ENCODE peak calls at places on chromosomes 12 and 14, in nine cellular contexts. One of them, this sample, is unnamed.

GRCh38 chr12:124721501-124722154 is 142.0 kb downstream of the SCARB1 start:
- DNase-seq in fibroblast of mammary gland: no peak
- DNase-seq in endothelial cell: no peak
- DNase-seq in neural progenitor cell: no peak
- DNase-seq in A549: no peak
- DNase-seq in foreskin fibroblast: no peak
- DNase-seq in cardiac muscle cell: no peak
- DNase-seq in WTC11: no peak
- DNase-seq in pancreas: no peak
- DNase-seq in this sample: peak

GRCh38 chr12:132761032-132761910 is at the start of gene ANKLE2:
- DNase-seq in neural progenitor cell: peak
- DNase-seq in fibroblast of mammary gland: peak
- DNase-seq in endothelial cell: peak
- DNase-seq in foreskin fibroblast: peak
- DNase-seq in A549: peak
- DNase-seq in cardiac muscle cell: peak
- DNase-seq in pancreas: peak
- DNase-seq in WTC11: peak
- DNase-seq in this sample: peak

GRCh38 chr14:77099425-77100167 is 1.5 kb downstream of the CIPC start:
- DNase-seq in neural progenitor cell: no peak
- DNase-seq in foreskin fibroblast: peak
- DNase-seq in WTC11: no peak
- DNase-seq in pancreas: no peak
- DNase-seq in cardiac muscle cell: peak
- DNase-seq in fibroblast of mammary gland: peak
- DNase-seq in A549: no peak
- DNase-seq in endothelial cell: no peak
- DNase-seq in this sample: peak

GRCh38 chr12:95200128-95200973 is 16.9 kb downstream of the FGD6 start:
- DNase-seq in endothelial cell: no peak
- DNase-seq in neural progenitor cell: no peak
- DNase-seq in foreskin fibroblast: no peak
- DNase-seq in A549: no peak
- DNase-seq in pancreas: no peak
- DNase-seq in cardiac muscle cell: peak
- DNase-seq in fibroblast of mammary gland: peak
- DNase-seq in WTC11: no peak
- DNase-seq in this sample: no peak

GRCh38 chr12:26845057-26845666 is 12.2 kb upstream of the ITPR2 start:
- DNase-seq in A549: peak
- DNase-seq in cardiac muscle cell: peak
- DNase-seq in foreskin fibroblast: peak
- DNase-seq in fibroblast of mammary gland: peak
- DNase-seq in neural progenitor cell: peak
- DNase-seq in pancreas: peak
- DNase-seq in WTC11: peak
- DNase-seq in endothelial cell: peak
- DNase-seq in this sample: peak

GRCh38 chr12:54195736-54196347 is 7.1 kb upstream of the SMUG1 start:
- DNase-seq in A549: no peak
- DNase-seq in foreskin fibroblast: peak
- DNase-seq in pancreas: no peak
- DNase-seq in endothelial cell: no peak
- DNase-seq in fibroblast of mammary gland: peak
- DNase-seq in neural progenitor cell: no peak
- DNase-seq in cardiac muscle cell: peak
- DNase-seq in WTC11: no peak
- DNase-seq in this sample: peak

GRCh38 chr14:54025661-54026060 is 69.0 kb upstream of the BMP4 start:
- DNase-seq in foreskin fibroblast: peak
- DNase-seq in neural progenitor cell: no peak
- DNase-seq in fibroblast of mammary gland: peak
- DNase-seq in cardiac muscle cell: peak
- DNase-seq in endothelial cell: no peak
- DNase-seq in pancreas: no peak
- DNase-seq in A549: peak
- DNase-seq in WTC11: peak
- DNase-seq in this sample: peak

GRCh38 chr12:58105225-58106119 is 164.1 kb downstream of the ATP23 start:
- DNase-seq in neural progenitor cell: no peak
- DNase-seq in A549: peak
- DNase-seq in endothelial cell: no peak
- DNase-seq in fibroblast of mammary gland: peak
- DNase-seq in WTC11: no peak
- DNase-seq in pancreas: no peak
- DNase-seq in foreskin fibroblast: peak
- DNase-seq in cardiac muscle cell: peak
- DNase-seq in this sample: peak

GRCh38 chr14:76293221-76293620 is 82.7 kb upstream of the ESRRB start:
- DNase-seq in fibroblast of mammary gland: no peak
- DNase-seq in neural progenitor cell: no peak
- DNase-seq in A549: no peak
- DNase-seq in WTC11: no peak
- DNase-seq in endothelial cell: no peak
- DNase-seq in pancreas: no peak
- DNase-seq in cardiac muscle cell: no peak
- DNase-seq in foreskin fibroblast: no peak
- DNase-seq in this sample: no peak

GRCh38 chr12:73274972-73275371 is 1002.8 kb downstream of the TRHDE start:
- DNase-seq in foreskin fibroblast: no peak
- DNase-seq in pancreas: no peak
- DNase-seq in cardiac muscle cell: no peak
- DNase-seq in A549: no peak
- DNase-seq in endothelial cell: no peak
- DNase-seq in neural progenitor cell: no peak
- DNase-seq in fibroblast of mammary gland: no peak
- DNase-seq in WTC11: no peak
- DNase-seq in this sample: no peak

GRCh38 chr12:10128687-10129086 is 1.3 kb downstream of the CLEC7A start:
- DNase-seq in WTC11: no peak
- DNase-seq in A549: no peak
- DNase-seq in neural progenitor cell: no peak
- DNase-seq in endothelial cell: no peak
- DNase-seq in pancreas: no peak
- DNase-seq in cardiac muscle cell: no peak
- DNase-seq in foreskin fibroblast: no peak
- DNase-seq in fibroblast of mammary gland: no peak
- DNase-seq in this sample: no peak

GRCh38 chr12:20194171-20194570 is 174.2 kb upstream of the PDE3A start:
- DNase-seq in endothelial cell: peak
- DNase-seq in A549: no peak
- DNase-seq in cardiac muscle cell: peak
- DNase-seq in neural progenitor cell: peak
- DNase-seq in WTC11: peak
- DNase-seq in fibroblast of mammary gland: peak
- DNase-seq in pancreas: no peak
- DNase-seq in foreskin fibroblast: peak
- DNase-seq in this sample: peak

GRCh38 chr12:2957816-2958431 is 1.3 kb upstream of the TEAD4 start:
- DNase-seq in fibroblast of mammary gland: no peak
- DNase-seq in cardiac muscle cell: no peak
- DNase-seq in WTC11: no peak
- DNase-seq in foreskin fibroblast: peak
- DNase-seq in pancreas: no peak
- DNase-seq in A549: peak
- DNase-seq in neural progenitor cell: no peak
- DNase-seq in endothelial cell: no peak
- DNase-seq in this sample: no peak

DNA sequence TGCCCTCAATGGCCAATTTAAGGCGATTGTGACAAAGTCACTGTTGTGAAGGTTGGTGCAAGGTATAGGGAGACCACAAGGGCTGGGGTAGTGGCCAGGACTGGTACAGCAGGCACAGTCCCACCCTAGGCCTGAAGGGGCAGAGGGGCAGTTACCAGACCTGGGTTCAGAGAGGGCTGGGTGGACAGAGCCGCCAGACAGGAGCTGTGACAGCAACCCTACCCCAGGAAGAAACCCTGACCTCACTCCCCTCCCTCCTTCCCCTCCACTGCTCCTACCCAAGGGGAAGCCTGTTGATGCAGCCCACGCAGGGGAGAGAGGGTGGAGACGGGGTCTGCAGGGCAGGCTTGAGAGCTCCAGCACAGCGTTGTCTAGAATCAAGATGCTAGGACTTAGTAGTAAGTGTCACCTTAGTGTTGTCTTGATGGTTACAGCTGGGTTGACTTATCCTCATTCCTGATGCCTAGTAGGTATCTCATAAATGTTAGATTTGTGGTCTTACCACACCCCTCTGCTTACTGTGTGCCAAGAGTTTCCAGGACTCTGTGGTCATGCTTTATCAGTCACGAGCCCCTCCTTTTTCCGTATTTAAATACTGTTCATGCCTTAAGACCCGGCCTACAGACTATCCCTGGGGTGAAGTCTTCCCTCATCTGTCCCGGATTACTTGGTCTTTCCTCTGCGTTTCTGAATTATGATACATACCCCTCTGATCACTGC is 14.4 kb downstream of the EML1 start:
- DNase-seq in fibroblast of mammary gland: peak
- DNase-seq in pancreas: no peak
- DNase-seq in foreskin fibroblast: no peak
- DNase-seq in WTC11: peak
- DNase-seq in cardiac muscle cell: peak
- DNase-seq in A549: peak
- DNase-seq in endothelial cell: peak
- DNase-seq in neural progenitor cell: peak
- DNase-seq in this sample: peak
- TF ChIP-seq CTCF in fibroblast of mammary gland: no peak
- TF ChIP-seq CTCF in pancreas: no peak
- TF ChIP-seq CTCF in foreskin fibroblast: no peak
- TF ChIP-seq CTCF in WTC11: no peak
- TF ChIP-seq CTCF in cardiac muscle cell: no peak
- TF ChIP-seq CTCF in A549: no peak
- TF ChIP-seq CTCF in endothelial cell: no peak
- TF ChIP-seq CTCF in neural progenitor cell: peak
- TF ChIP-seq CTCF in this sample: no peak

GRCh38 chr12:12507121-12507520 is 55.5 kb downstream of the DUSP16 start:
- DNase-seq in foreskin fibroblast: no peak
- DNase-seq in cardiac muscle cell: no peak
- DNase-seq in pancreas: no peak
- DNase-seq in WTC11: no peak
- DNase-seq in endothelial cell: no peak
- DNase-seq in neural progenitor cell: no peak
- DNase-seq in A549: no peak
- DNase-seq in fibroblast of mammary gland: no peak
- DNase-seq in this sample: no peak
- TF ChIP-seq CTCF in foreskin fibroblast: no peak
- TF ChIP-seq CTCF in cardiac muscle cell: no peak
- TF ChIP-seq CTCF in pancreas: no peak
- TF ChIP-seq CTCF in WTC11: no peak
- TF ChIP-seq CTCF in endothelial cell: no peak
- TF ChIP-seq CTCF in neural progenitor cell: no peak
- TF ChIP-seq CTCF in A549: no peak
- TF ChIP-seq CTCF in fibroblast of mammary gland: no peak
- TF ChIP-seq CTCF in this sample: no peak

GRCh38 chr12:17588968-17589367 is 501.0 kb downstream of the RERGL start:
- DNase-seq in A549: peak
- DNase-seq in WTC11: peak
- DNase-seq in endothelial cell: peak
- DNase-seq in cardiac muscle cell: no peak
- DNase-seq in neural progenitor cell: peak
- DNase-seq in foreskin fibroblast: no peak
- DNase-seq in pancreas: no peak
- DNase-seq in fibroblast of mammary gland: peak
- DNase-seq in this sample: no peak
- TF ChIP-seq CTCF in A549: peak
- TF ChIP-seq CTCF in WTC11: peak
- TF ChIP-seq CTCF in endothelial cell: no peak
- TF ChIP-seq CTCF in cardiac muscle cell: no peak
- TF ChIP-seq CTCF in neural progenitor cell: peak
- TF ChIP-seq CTCF in foreskin fibroblast: no peak
- TF ChIP-seq CTCF in pancreas: no peak
- TF ChIP-seq CTCF in fibroblast of mammary gland: peak
- TF ChIP-seq CTCF in this sample: peak

DNA sequence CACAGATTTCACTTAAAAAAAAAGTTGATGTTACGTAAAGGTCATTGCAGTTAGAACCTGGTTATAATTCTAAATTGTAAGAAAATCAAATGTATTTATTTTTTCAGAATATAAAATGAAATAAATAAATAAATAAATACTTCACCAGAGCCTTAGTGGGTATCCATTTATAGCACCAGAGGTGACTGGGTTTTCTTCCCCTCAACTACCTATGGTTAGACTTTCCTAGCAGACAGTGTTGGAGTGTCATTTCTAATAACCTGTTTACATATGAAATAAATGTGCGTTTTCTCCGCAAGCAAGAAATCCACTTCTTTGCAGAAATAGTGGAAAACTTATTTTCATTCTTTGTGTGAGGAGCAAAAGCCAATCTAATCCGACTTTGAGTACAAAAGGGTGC is 3.3 kb upstream of the MYF5 start:
- DNase-seq in pancreas: no peak
- DNase-seq in cardiac muscle cell: no peak
- DNase-seq in endothelial cell: no peak
- DNase-seq in A549: no peak
- DNase-seq in neural progenitor cell: no peak
- DNase-seq in foreskin fibroblast: no peak
- DNase-seq in fibroblast of mammary gland: no peak
- DNase-seq in WTC11: no peak
- DNase-seq in this sample: no peak
- TF ChIP-seq CTCF in pancreas: no peak
- TF ChIP-seq CTCF in cardiac muscle cell: no peak
- TF ChIP-seq CTCF in endothelial cell: no peak
- TF ChIP-seq CTCF in A549: no peak
- TF ChIP-seq CTCF in neural progenitor cell: no peak
- TF ChIP-seq CTCF in foreskin fibroblast: no peak
- TF ChIP-seq CTCF in fibroblast of mammary gland: no peak
- TF ChIP-seq CTCF in WTC11: no peak
- TF ChIP-seq CTCF in this sample: no peak

DNA sequence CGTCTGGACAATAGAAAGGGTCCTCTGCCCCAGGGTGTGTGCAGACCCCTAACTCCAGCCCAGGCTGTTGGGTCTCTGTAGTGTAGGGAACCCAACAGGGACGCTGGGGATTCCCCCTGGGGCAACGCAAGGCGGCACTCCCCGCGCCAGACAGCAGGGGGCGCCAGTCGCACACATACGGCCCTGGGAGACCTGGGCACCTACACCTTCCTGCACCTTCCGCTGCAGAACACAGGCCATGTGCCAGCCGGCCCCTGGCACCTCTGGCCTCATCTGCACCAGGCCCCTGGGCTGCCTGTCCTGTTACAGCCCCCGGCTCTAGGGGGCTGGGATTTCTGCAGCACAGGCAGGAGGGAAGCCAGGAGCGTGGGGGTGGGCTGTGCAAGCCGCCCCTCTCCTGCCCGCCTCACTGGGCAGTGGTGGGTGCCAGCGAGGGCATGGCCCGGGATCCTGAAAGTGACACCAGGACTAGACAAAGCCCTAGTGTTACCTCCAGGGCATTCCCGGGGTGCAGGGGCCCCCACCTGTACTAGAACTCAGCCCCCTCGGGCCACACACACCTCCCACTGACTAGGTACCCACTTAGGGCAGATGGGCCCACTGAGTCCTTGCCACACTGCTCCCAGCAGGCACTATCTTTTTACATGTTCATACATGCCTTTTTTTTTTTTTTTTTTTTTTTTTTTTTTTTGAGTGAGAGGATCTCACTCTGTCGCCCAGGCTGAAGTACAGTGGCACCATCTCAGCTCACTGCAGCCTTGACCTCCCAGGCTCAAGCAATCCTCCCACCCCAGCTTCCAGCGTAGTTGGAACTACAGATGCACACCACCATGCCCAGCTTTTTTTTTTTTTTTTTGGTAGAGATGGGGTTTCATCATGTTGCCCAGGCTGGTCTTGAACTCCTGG is 37.5 kb downstream of the CCNK start:
- DNase-seq in fibroblast of mammary gland: peak
- DNase-seq in endothelial cell: peak
- DNase-seq in A549: peak
- DNase-seq in cardiac muscle cell: peak
- DNase-seq in neural progenitor cell: peak
- DNase-seq in foreskin fibroblast: peak
- DNase-seq in pancreas: peak
- DNase-seq in WTC11: peak
- DNase-seq in this sample: peak
- TF ChIP-seq CTCF in fibroblast of mammary gland: peak
- TF ChIP-seq CTCF in endothelial cell: peak
- TF ChIP-seq CTCF in A549: peak
- TF ChIP-seq CTCF in cardiac muscle cell: peak
- TF ChIP-seq CTCF in neural progenitor cell: peak
- TF ChIP-seq CTCF in foreskin fibroblast: peak
- TF ChIP-seq CTCF in pancreas: peak
- TF ChIP-seq CTCF in WTC11: peak
- TF ChIP-seq CTCF in this sample: peak